ENCODE peak calls at places on chromosomes 7 and 10, in four cellular contexts. One of them, this sample, is unnamed.

GRCh38 chr7:17680943-17681351 is 259.3 kb downstream of the SNX13 start:
- DNase-seq in Peyer's patch: no peak
- DNase-seq in lower lobe of right lung: no peak
- DNase-seq in heart right ventricle: no peak
- DNase-seq in this sample: no peak

GRCh38 chr7:45225560-45226335 is 68.2 kb downstream of the RAMP3 start:
- DNase-seq in Peyer's patch: no peak
- DNase-seq in lower lobe of right lung: no peak
- DNase-seq in heart right ventricle: no peak
- DNase-seq in this sample: no peak

GRCh38 chr7:74002474-74003017 is 25.4 kb upstream of the ELN start:
- DNase-seq in lower lobe of right lung: peak
- DNase-seq in Peyer's patch: no peak
- DNase-seq in heart right ventricle: peak
- DNase-seq in this sample: no peak

GRCh38 chr7:5689118-5689517 is 92.3 kb downstream of the RNF216 start:
- DNase-seq in heart right ventricle: no peak
- DNase-seq in Peyer's patch: no peak
- DNase-seq in lower lobe of right lung: no peak
- DNase-seq in this sample: no peak

GRCh38 chr10:130743751-130744191 is 567.8 kb downstream of the TCERG1L start:
- DNase-seq in Peyer's patch: no peak
- DNase-seq in lower lobe of right lung: no peak
- DNase-seq in heart right ventricle: no peak
- DNase-seq in this sample: no peak

GRCh38 chr10:91271886-91272285 is 51.4 kb downstream of the PCGF5 start:
- DNase-seq in heart right ventricle: no peak
- DNase-seq in Peyer's patch: no peak
- DNase-seq in lower lobe of right lung: no peak
- DNase-seq in this sample: no peak

GRCh38 chr7:124724516-124725192 is 40.9 kb downstream of the GPR37 start:
- DNase-seq in heart right ventricle: no peak
- DNase-seq in Peyer's patch: no peak
- DNase-seq in lower lobe of right lung: no peak
- DNase-seq in this sample: no peak

GRCh38 chr10:32205666-32206065 is 141.3 kb downstream of the EPC1 start:
- DNase-seq in heart right ventricle: no peak
- DNase-seq in Peyer's patch: no peak
- DNase-seq in lower lobe of right lung: no peak
- DNase-seq in this sample: no peak

GRCh38 chr10:123974406-123974805 is 82.8 kb upstream of the CPXM2 start:
- DNase-seq in lower lobe of right lung: no peak
- DNase-seq in Peyer's patch: no peak
- DNase-seq in heart right ventricle: no peak
- DNase-seq in this sample: no peak

GRCh38 chr10:48279081-48279751 is 4.7 kb upstream of the FRMPD2 start:
- DNase-seq in Peyer's patch: no peak
- DNase-seq in heart right ventricle: no peak
- DNase-seq in lower lobe of right lung: no peak
- DNase-seq in this sample: no peak

GRCh38 chr7:123594813-123595241 is 6.8 kb upstream of the ASB15 start:
- DNase-seq in heart right ventricle: no peak
- DNase-seq in lower lobe of right lung: peak
- DNase-seq in Peyer's patch: no peak
- DNase-seq in this sample: no peak

GRCh38 chr10:129586897-129587443 is 119.9 kb downstream of the MGMT start:
- DNase-seq in Peyer's patch: no peak
- DNase-seq in heart right ventricle: no peak
- DNase-seq in lower lobe of right lung: no peak
- DNase-seq in this sample: no peak

DNA sequence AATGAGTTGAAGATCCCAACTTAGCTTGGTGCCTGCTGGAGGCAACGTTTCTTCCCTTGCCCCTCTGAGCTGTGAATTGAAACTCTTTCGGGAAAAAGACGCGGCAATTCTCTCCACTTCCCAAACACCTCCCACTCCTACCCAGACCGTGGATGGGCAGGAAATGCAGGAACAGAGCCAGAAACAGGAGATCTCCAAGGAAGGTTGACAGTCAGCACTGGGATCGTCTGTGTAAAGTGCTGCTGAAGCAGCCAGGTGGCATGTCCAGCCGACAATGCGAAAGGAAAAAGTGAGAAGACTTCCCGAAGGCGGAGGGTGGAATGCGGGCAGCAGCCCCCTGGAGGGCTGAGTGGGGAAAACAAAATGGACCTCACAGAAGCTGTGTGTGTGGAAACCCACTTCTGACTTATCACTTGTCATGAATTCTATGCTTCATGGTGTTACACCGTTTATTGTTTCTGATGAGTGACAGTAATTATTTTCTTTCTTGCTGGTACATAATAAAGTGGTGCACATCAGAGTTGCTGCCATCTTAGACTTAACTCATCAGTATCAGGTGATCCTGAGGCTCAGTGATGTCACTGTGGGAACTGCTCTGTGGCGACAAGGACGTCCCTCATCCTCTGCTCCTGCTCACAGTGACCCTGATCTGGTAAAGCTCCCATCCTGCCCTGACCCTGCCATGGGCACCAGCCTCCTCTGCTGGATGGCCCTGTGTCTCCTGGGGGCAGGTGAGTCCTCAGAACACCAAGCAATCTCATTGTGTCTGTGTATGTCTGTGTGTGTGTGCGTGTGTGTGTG is 220.5 kb upstream of the PRSS1 start:
- DNase-seq in heart right ventricle: no peak
- DNase-seq in lower lobe of right lung: no peak
- DNase-seq in Peyer's patch: no peak
- DNase-seq in this sample: no peak
- TF ChIP-seq CTCF in heart right ventricle: no peak
- TF ChIP-seq CTCF in lower lobe of right lung: no peak
- TF ChIP-seq CTCF in Peyer's patch: no peak
- TF ChIP-seq CTCF in this sample: no peak

DNA sequence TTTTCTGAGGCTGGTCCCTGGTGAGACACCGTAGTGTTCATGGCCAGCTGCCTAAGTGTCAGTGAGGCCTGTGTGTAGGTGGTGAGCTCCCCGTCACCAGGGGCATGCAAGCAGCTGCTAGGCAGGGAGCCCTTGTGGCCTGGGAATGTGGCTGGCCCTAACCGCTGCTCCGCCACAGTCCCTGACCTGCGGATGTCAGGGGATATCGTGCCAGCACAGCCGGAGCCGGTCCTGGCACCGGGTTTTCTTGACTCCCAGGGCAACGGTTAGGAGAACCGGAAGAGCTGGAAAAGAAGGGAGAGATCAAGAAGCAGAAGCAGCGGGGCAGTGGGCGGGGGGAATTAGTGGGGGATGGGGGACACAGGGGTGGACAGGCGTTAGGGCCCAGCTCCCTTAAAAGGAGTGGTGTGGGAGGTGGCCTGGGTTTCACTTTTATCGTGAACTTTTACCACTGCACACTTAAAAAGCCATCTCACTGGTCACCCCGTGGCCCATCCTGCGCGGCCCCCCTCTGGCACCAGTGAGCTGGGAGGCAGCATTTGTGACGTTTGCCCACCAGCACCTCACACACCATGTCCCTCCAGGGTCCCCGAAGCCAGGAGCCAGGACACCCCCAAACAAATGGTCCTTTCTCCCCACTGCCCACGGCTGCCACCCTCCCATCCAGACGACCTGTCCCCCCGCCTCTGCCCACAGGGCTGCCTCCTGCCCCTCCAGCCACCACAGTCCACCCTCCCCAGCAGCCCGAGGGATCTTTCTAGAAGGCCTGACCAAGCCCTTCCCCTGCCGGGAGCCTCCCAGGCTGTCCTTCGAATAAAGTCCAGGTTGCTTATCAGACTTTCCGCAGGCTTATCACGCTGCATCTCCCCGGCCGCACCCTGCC is 1.7 kb upstream of the MICALL2 start:
- DNase-seq in lower lobe of right lung: peak
- DNase-seq in heart right ventricle: peak
- DNase-seq in Peyer's patch: no peak
- DNase-seq in this sample: peak
- H3K4me3 ChIP-seq in lower lobe of right lung: peak
- H3K4me3 ChIP-seq in heart right ventricle: no peak
- H3K4me3 ChIP-seq in Peyer's patch: no peak
- H3K4me3 ChIP-seq in this sample: peak

GRCh38 chr7:20647908-20648776 is 32.7 kb downstream of the ABCB5 start:
- DNase-seq in Peyer's patch: no peak
- DNase-seq in lower lobe of right lung: no peak
- DNase-seq in heart right ventricle: no peak
- DNase-seq in this sample: no peak
- TF ChIP-seq CTCF in Peyer's patch: peak
- TF ChIP-seq CTCF in lower lobe of right lung: peak
- TF ChIP-seq CTCF in heart right ventricle: peak
- TF ChIP-seq CTCF in this sample: no peak

GRCh38 chr10:68598978-68599753 is 39.0 kb downstream of the TET1 start:
- DNase-seq in Peyer's patch: no peak
- DNase-seq in heart right ventricle: peak
- DNase-seq in lower lobe of right lung: no peak
- DNase-seq in this sample: peak
- H3K4me3 ChIP-seq in Peyer's patch: no peak
- H3K4me3 ChIP-seq in heart right ventricle: no peak
- H3K4me3 ChIP-seq in lower lobe of right lung: peak
- H3K4me3 ChIP-seq in this sample: peak

GRCh38 chr10:71134732-71135211 is 77.6 kb upstream of the UNC5B start:
- DNase-seq in heart right ventricle: no peak
- DNase-seq in Peyer's patch: no peak
- DNase-seq in lower lobe of right lung: no peak
- DNase-seq in this sample: no peak
- TF ChIP-seq CTCF in heart right ventricle: no peak
- TF ChIP-seq CTCF in Peyer's patch: no peak
- TF ChIP-seq CTCF in lower lobe of right lung: no peak
- TF ChIP-seq CTCF in this sample: no peak

GRCh38 chr10:95444792-95445191 is 116.4 kb downstream of the SORBS1 start:
- DNase-seq in lower lobe of right lung: no peak
- DNase-seq in Peyer's patch: no peak
- DNase-seq in heart right ventricle: no peak
- DNase-seq in this sample: no peak

GRCh38 chr10:95445837-95446347 is 115.3 kb downstream of the SORBS1 start:
- DNase-seq in Peyer's patch: no peak
- DNase-seq in lower lobe of right lung: peak
- DNase-seq in heart right ventricle: peak
- DNase-seq in this sample: no peak

GRCh38 chr10:95447733-95448132 is 113.4 kb downstream of the SORBS1 start:
- DNase-seq in Peyer's patch: no peak
- DNase-seq in heart right ventricle: peak
- DNase-seq in lower lobe of right lung: no peak
- DNase-seq in this sample: no peak

GRCh38 chr10:95443636-95444035 is 117.5 kb downstream of the SORBS1 start:
- DNase-seq in heart right ventricle: no peak
- DNase-seq in Peyer's patch: no peak
- DNase-seq in lower lobe of right lung: no peak
- DNase-seq in this sample: no peak

DNA sequence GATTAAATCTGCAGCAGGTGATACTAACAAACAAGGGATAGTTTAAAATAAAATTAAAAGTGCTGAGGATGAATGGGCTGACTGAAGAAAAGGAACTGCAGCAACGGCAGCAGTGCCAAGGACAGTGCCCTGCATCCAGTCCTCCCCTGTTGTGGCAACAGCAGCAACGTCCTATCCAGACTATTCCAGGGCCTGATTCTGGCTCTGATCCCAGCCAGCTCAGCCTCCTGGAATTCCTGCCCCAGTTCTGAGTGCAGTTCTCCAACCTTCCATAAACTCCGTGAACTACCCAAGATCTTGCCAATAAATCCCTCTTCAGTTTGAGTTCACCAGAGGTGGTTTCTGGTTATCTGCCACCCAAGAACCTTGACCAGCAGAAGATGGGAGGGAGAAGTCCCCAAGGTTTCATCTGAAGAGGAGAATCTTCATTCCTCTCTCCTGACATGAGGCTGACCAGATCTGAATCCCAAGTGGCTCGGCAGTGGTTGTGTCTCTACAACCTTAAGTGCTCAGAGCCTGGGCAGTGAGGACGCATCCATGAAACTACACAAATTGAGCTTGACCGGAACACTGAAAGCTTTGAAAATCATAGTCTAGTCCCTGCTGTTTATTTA is 115.8 kb downstream of the SORBS1 start:
- DNase-seq in heart right ventricle: peak
- DNase-seq in Peyer's patch: no peak
- DNase-seq in lower lobe of right lung: peak
- DNase-seq in this sample: peak
- H3K4me3 ChIP-seq in heart right ventricle: no peak
- H3K4me3 ChIP-seq in Peyer's patch: no peak
- H3K4me3 ChIP-seq in lower lobe of right lung: no peak
- H3K4me3 ChIP-seq in this sample: no peak